ENCODE peak calls at places on chromosomes 7 and 10, in ten cellular contexts. F is breast epithelium, T is endothelial cell of umbilical vein, R is stomach, N is Panc1, W is spleen, G is transverse colon, J is SK-N-SH, I is sigmoid colon, U is GM23338. P is an unnamed sample. For H3K4me1, the result is how much of the 10 kb centered on the place peaks cover.

GRCh38 chr7:23298141-23298851 is 843 bp upstream of the MALSU1 start:
- DNase-seq in F (no peak), U (peak), G (no peak), J (peak), R (no peak), T (no peak), I (no peak), W (no peak), N (no peak), P (no peak)

GRCh38 chr7:84799131-84799530 is 387.7 kb downstream of the SEMA3D start:
- DNase-seq in T (no peak), J (no peak), F (no peak), N (no peak), W (no peak), G (peak), I (no peak), R (peak), U (no peak), P (no peak)

GRCh38 chr10:124482876-124483275 is 21.3 kb downstream of the LHPP start:
- DNase-seq in T (no peak), W (peak), N (no peak), G (no peak), U (no peak), J (no peak), F (no peak), I (no peak), R (no peak), P (no peak)

GRCh38 chr10:86203162-86203905 is 163.3 kb downstream of the GRID1 start:
- DNase-seq in I (peak), G (no peak), N (no peak), U (peak), F (no peak), T (no peak), R (no peak), J (no peak), W (peak), P (peak)

GRCh38 chr7:148367701-148368475 is 222.7 kb upstream of the C7orf33 start:
- DNase-seq in U (no peak), F (no peak), T (no peak), G (no peak), I (no peak), W (no peak), R (no peak), J (no peak), N (no peak), P (no peak)

GRCh38 chr10:33381897-33382578 is 47.6 kb upstream of the NRP1 start:
- DNase-seq in R (no peak), T (no peak), J (peak), W (no peak), N (no peak), I (no peak), F (no peak), U (no peak), G (peak), P (peak)

GRCh38 chr7:75762350-75762917 is 9.6 kb downstream of the CCL26 start:
- DNase-seq in W (no peak), N (peak), R (no peak), T (peak), G (no peak), J (peak), U (peak), F (no peak), I (no peak), P (no peak)

GRCh38 chr7:108016841-108017775 is 14.1 kb upstream of the LAMB1 start:
- DNase-seq in T (peak), W (no peak), U (peak), J (peak), F (no peak), N (no peak), I (no peak), R (no peak), G (no peak), P (no peak)

GRCh38 chr7:26618458-26618857 is 245.9 kb downstream of the SKAP2 start:
- DNase-seq in R (no peak), T (no peak), N (no peak), I (no peak), F (no peak), J (no peak), W (no peak), U (no peak), G (no peak), P (no peak)

GRCh38 chr7:43929529-43930457 is 3.6 kb downstream of the UBE2D4 start:
- DNase-seq in W (no peak), F (no peak), R (no peak), U (no peak), T (no peak), G (no peak), N (no peak), I (peak), J (peak), P (no peak)

GRCh38 chr7:77456711-77457110 is 40.6 kb upstream of the GSAP start:
- DNase-seq in T (peak), F (no peak), G (no peak), N (no peak), J (no peak), R (no peak), W (no peak), I (no peak), U (no peak), P (no peak)
- H3K4me1 ChIP-seq in T (under half), F (under half), G (under half), N (under half), J (under half), R (under half), W (under half), I (under half), U (under half), P (under half)

DNA sequence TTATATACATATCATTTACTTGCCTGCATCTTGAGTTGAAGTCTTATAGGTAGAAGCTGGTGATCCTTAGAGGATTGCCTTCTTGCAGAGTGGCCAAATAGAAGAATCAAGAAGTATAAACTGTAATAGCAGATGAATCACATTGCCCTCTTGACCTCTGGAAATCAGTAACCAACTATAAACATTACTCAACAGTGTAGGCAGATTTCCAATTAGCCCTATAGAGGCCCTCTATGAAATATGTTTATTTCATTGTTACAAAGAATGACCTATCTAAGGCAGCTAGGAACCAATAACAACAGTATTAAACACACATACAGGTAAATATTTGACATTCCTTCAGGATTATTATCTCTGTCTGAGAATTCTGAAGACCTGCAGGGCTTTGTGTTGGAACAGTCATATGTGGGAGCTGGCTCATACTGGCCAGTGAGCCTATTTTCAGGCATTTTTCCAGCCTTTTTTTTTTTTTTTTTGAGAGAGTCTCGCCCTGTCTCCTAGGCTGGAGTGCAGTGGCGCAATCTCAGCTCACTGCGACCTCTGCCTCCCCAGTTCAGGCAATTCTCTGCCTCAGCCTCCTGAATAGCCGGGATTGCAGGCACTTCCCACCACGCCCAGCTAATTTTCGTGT is 7.2 kb upstream of the SRI start:
- DNase-seq in F (no peak), W (no peak), J (no peak), R (peak), N (peak), T (peak), G (peak), U (no peak), I (no peak), P (no peak)
- TF ChIP-seq POLR2AphosphoS5 in F (no peak), W (no peak), J (no peak), R (peak), N (no peak), T (peak), G (peak), U (no peak), I (peak), P (no peak)

DNA sequence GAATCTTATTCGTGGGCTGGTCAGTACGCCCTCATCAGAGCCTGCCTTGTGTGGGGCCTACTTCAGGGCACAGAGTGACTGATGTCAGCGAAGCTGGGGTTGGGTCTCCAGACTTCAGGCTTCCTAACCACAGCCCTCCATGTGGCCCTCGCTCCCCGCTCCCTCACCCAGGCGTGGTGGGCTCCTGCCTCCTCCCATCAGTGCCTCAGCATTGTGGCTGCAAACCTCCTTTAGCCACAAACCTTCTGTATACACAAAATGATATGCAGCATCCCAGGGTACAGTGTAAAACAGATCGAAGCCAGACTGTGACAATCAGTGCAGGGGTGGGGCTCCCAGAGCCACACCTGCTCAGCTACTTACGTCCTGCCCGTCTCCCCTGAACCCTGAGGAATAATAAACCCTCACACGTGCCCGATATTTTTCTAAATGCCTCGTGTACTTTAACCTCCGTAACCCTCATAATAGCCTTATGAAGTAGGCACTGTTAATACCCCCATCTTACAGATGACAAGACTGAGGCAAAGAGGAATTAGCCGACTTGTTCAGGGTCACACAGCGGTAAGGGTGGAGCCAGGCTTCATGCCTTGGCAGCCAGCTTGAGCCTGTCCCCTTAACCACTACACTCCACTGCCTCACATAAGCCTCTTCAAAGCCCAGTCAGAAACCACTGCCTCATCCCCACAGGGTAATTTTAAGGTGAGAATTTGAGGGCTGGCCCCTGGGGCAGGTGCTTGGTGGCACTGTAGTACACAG is 7.3 kb upstream of the C10orf105 start:
- DNase-seq in J (no peak), F (no peak), G (peak), U (no peak), R (no peak), I (no peak), W (peak), T (no peak), N (no peak), P (no peak)
- H3K4me1 ChIP-seq in J (under half), F (under half), G (under half), U (under half), R (under half), I (under half), W (under half), T (under half), N (under half), P (half or more)

GRCh38 chr10:5841965-5842364 is 28.7 kb upstream of the GDI2 start:
- DNase-seq in G (no peak), F (no peak), U (no peak), R (no peak), T (no peak), J (no peak), I (no peak), W (no peak), N (no peak), P (no peak)

GRCh38 chr10:5835446-5836095 is 22.3 kb upstream of the GDI2 start:
- DNase-seq in F (no peak), T (no peak), I (no peak), U (no peak), J (no peak), N (no peak), W (no peak), G (no peak), R (no peak), P (no peak)

GRCh38 chr10:5843814-5844705 is 30.8 kb upstream of the GDI2 start:
- DNase-seq in N (no peak), U (no peak), R (no peak), I (no peak), J (no peak), G (no peak), T (no peak), W (no peak), F (no peak), P (no peak)

GRCh38 chr10:5840314-5841307 is 27.4 kb upstream of the GDI2 start:
- DNase-seq in I (no peak), R (no peak), U (no peak), J (no peak), N (no peak), F (no peak), T (no peak), G (peak), W (peak), P (no peak)
- TF ChIP-seq POLR2AphosphoS5 in I (no peak), R (no peak), U (no peak), J (no peak), N (no peak), F (no peak), T (no peak), G (no peak), W (peak), P (no peak)

DNA sequence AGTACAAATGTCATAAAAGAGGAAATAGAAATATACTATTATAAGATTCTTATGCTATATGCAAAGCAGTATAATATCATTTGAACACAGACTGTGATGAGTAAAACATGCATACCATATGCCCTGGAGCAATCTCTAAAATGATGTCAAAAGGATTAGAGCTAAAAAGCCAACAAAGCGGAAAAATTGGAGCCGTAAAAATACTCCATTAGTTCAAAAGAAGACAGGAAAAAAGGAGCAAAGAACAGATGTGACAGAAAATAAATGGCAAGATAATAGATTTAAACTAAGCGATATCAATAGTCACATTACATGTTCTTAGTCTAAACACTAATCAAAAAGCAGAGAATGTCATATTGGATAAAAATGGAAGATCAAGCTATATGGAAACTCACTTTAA is 191.0 kb upstream of the PLPP4 start:
- DNase-seq in R (no peak), J (no peak), W (no peak), F (no peak), G (no peak), T (no peak), U (no peak), I (no peak), N (no peak), P (no peak)
- H3K4me1 ChIP-seq in R (under half), J (under half), W (under half), F (under half), G (under half), T (under half), U (under half), I (under half), N (under half), P (under half)

GRCh38 chr7:7100432-7100849 is 81.9 kb upstream of the C1GALT1 start:
- DNase-seq in F (no peak), G (no peak), W (no peak), T (no peak), J (no peak), I (no peak), U (peak), N (no peak), R (no peak), P (no peak)
- TF ChIP-seq POLR2AphosphoS5 in F (no peak), G (no peak), W (no peak), T (no peak), J (no peak), I (no peak), U (no peak), N (no peak), R (no peak), P (no peak)

GRCh38 chr7:150339369-150339768 is 2.1 kb downstream of the RARRES2 start:
- DNase-seq in N (no peak), W (no peak), T (no peak), I (no peak), G (no peak), F (no peak), R (no peak), U (no peak), J (no peak), P (no peak)

GRCh38 chr7:150340024-150340749 is 1.2 kb downstream of the RARRES2 start:
- DNase-seq in G (peak), I (peak), J (no peak), W (no peak), R (peak), T (no peak), N (no peak), F (no peak), U (peak), P (no peak)

GRCh38 chr7:150341263-150342118 is at the start of gene RARRES2:
- DNase-seq in I (peak), U (peak), W (no peak), F (no peak), N (no peak), J (peak), G (peak), R (peak), T (no peak), P (peak)

GRCh38 chr7:150342119-150342405 is 633 bp upstream of the RARRES2 start:
- DNase-seq in R (no peak), J (no peak), U (no peak), N (no peak), T (no peak), G (no peak), W (no peak), F (no peak), I (no peak), P (no peak)

DNA sequence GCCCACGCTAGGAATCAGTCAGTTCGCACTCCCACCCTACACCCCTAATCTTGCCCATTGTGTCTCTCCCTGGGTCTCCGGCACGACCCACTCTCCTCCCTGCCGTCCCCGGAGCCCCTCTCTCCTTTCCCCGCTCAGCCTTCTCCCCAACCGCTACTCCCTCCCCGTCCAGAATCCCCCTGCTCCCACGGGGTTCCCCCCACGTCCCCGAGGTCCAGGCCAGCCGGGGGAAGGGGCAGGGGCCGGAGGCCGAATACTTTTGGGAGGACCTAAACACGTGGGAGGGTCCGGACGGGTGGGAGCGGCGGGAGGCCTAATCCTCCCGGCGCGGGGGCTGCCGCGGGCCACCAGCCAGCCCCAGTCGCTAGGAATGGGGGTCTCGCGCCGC is 560 bp downstream of the RARRES2 start:
- DNase-seq in F (no peak), W (no peak), G (no peak), T (no peak), R (no peak), U (no peak), I (peak), J (no peak), N (no peak), P (no peak)
- H3K4me1 ChIP-seq in F (under half), W (under half), G (half or more), T (under half), R (under half), U (under half), I (half or more), J (under half), N (under half), P (under half)

DNA sequence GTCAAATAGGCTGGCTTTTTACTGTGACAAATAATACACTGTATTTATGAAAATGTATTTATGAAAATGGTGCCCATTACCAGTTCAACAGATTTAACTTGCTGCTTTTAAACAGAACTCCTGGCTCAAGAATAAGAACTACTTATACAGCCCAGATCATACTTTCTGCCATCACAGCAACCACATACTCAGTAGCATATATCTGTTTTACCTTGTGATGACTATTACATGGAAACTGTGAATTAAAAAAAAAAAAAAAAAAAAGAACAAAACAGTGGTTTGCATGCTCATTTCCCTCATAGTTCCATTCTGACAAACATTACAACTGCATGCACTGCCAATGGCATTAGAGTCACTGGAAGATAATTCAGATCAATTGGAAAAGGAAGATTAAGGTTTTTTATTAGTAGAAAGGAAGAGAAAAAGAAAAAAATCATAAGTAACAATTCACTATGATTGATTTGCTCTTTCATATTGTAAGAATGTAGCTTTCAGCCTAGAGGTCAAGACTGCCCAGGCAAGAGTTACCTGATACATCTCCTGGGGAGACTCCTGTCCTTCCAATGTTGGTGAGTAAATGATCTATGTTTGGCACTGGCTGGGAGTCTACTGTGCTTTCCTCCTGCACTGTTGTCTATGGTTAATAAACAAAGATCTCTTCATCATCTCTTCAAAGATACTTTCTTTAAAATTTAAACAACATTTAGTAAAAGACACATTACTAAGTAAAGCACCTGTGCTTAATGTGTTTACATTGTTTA is 132.8 kb downstream of the ARHGAP21 start:
- DNase-seq in F (no peak), U (no peak), W (no peak), R (no peak), G (no peak), N (no peak), J (no peak), I (no peak), T (no peak), P (no peak)
- TF ChIP-seq POLR2AphosphoS5 in F (no peak), U (no peak), W (no peak), R (no peak), G (no peak), N (no peak), J (no peak), I (no peak), T (no peak), P (no peak)

P was measured in suprapubic skin.